ENCODE peak calls at places on chromosomes 7 and 10, in six cellular contexts. R, K, F, A, N and X are unnamed samples.

GRCh38 chr10:26481914-26482550 is 43.9 kb downstream of the APBB1IP start:
- DNase-seq in F (peak; percentile 22), K (no peak), N (no peak), R (no peak), A (peak; percentile 59), X (no peak)

GRCh38 chr10:72638586-72639440 is 12.9 kb upstream of the MICU1 start:
- DNase-seq in A (no peak), K (no peak), N (no peak), F (no peak), R (no peak), X (no peak)

GRCh38 chr7:98398567-98399372 is 2.1 kb downstream of the BAIAP2L1 start:
- DNase-seq in A (no peak), K (no peak), F (no peak), N (no peak), R (no peak), X (no peak)

GRCh38 chr10:94129393-94130130 is 135.8 kb downstream of the PLCE1 start:
- DNase-seq in K (no peak), R (no peak), N (peak; percentile 73), F (no peak), A (no peak), X (no peak)

GRCh38 chr10:133166828-133167692 is 7.0 kb downstream of the KNDC1 start:
- DNase-seq in F (no peak), K (peak; percentile 10), R (no peak), N (no peak), A (no peak), X (no peak)

GRCh38 chr7:84757756-84758155 is 429.1 kb downstream of the SEMA3D start:
- DNase-seq in F (no peak), R (no peak), A (no peak), N (no peak), K (no peak), X (no peak)

GRCh38 chr7:1798191-1798590 is 128.1 kb downstream of the ELFN1 start:
- DNase-seq in N (no peak), K (no peak), R (no peak), F (no peak), A (no peak), X (no peak)

GRCh38 chr7:86932038-86932512 is 127.4 kb downstream of the ELAPOR2 start:
- DNase-seq in F (no peak), N (peak; percentile 77), K (peak; percentile 37), R (no peak), A (no peak), X (peak; percentile 39)

GRCh38 chr10:77846718-77847311 is 79.7 kb downstream of the DLG5 start:
- DNase-seq in R (peak; percentile 16), A (peak; percentile 43), K (peak; percentile 74), N (peak; percentile 60), F (peak; percentile 39), X (peak; percentile 25)

GRCh38 chr7:117210908-117211307 is 112.0 kb downstream of the WNT2 start:
- DNase-seq in A (no peak), K (no peak), R (no peak), F (no peak), N (no peak), X (no peak)

GRCh38 chr7:137642467-137642866 is 204.3 kb downstream of the DGKI start:
- DNase-seq in R (no peak), A (no peak), F (no peak), N (peak; percentile 85), K (no peak), X (no peak)

GRCh38 chr10:69780070-69780469 is 21.6 kb upstream of the COL13A1 start:
- DNase-seq in N (no peak), F (no peak), A (no peak), R (no peak), K (no peak), X (no peak)

GRCh38 chr10:70379581-70380176 is 2.7 kb downstream of the LRRC20 start:
- DNase-seq in R (no peak), K (no peak), A (no peak), N (no peak), F (no peak), X (no peak)

GRCh38 chr7:65477326-65477725 is 103.7 kb downstream of the ZNF92 start:
- DNase-seq in F (no peak), R (peak; percentile 46), A (no peak), K (no peak), N (no peak), X (no peak)

GRCh38 chr10:133123050-133123745 is 35.5 kb downstream of the ADGRA1 start:
- DNase-seq in A (no peak), R (no peak), F (no peak), K (no peak), N (no peak), X (no peak)

GRCh38 chr10:97708167-97708566 is 5.4 kb upstream of the MARVELD1 start:
- DNase-seq in R (no peak), N (no peak), K (no peak), A (no peak), F (no peak), X (no peak)

GRCh38 chr7:54921116-54921515 is 97.7 kb upstream of the EGFR start:
- DNase-seq in R (no peak), F (no peak), K (no peak), A (no peak), N (no peak), X (no peak)

GRCh38 chr7:83947260-83947659 is 247.3 kb downstream of the SEMA3A start:
- DNase-seq in F (no peak), R (peak; percentile 19), N (no peak), K (no peak), A (no peak), X (no peak)

GRCh38 chr7:41886257-41886905 is 183.5 kb upstream of the INHBA start:
- DNase-seq in F (no peak), K (peak; percentile 54), A (no peak), N (peak; percentile 84), R (no peak), X (no peak)

GRCh38 chr10:119299531-119299930 is 92.2 kb downstream of the GRK5 start:
- DNase-seq in K (no peak), A (no peak), F (no peak), R (no peak), N (peak; percentile 16), X (no peak)

GRCh38 chr10:121337356-121337936 is 260.8 kb downstream of the FGFR2 start:
- DNase-seq in F (no peak), N (no peak), R (no peak), K (no peak), A (no peak), X (no peak)

GRCh38 chr10:13402016-13402415 is 53.9 kb upstream of the SEPHS1 start:
- DNase-seq in N (no peak), F (no peak), K (no peak), R (no peak), A (no peak), X (no peak)

GRCh38 chr10:13795653-13796555 is 209.1 kb downstream of the PRPF18 start:
- DNase-seq in K (no peak), R (no peak), N (no peak), A (no peak), F (no peak), X (no peak)

GRCh38 chr7:23544913-23545354 is 13.2 kb upstream of the TRA2A start:
- DNase-seq in N (peak; percentile 24), R (peak; percentile 69), A (no peak), K (no peak), F (no peak), X (no peak)

GRCh38 chr7:41472427-41473125 is 230.3 kb downstream of the INHBA start:
- DNase-seq in R (no peak), A (no peak), N (peak; percentile 11), F (no peak), K (no peak), X (no peak)

GRCh38 chr7:70582921-70583895 is 548.7 kb upstream of the GALNT17 start:
- DNase-seq in N (no peak), A (no peak), K (no peak), F (no peak), R (no peak), X (no peak)

GRCh38 chr10:63603709-63604445 is 82.7 kb downstream of the REEP3 start:
- DNase-seq in K (no peak), A (no peak), F (no peak), R (no peak), N (no peak), X (no peak)

GRCh38 chr7:22601028-22601795 is 101.2 kb upstream of the STEAP1B start:
- DNase-seq in K (no peak), F (no peak), A (no peak), R (no peak), N (no peak), X (no peak)

GRCh38 chr10:101287922-101288638 is 58.8 kb upstream of the LBX1 start:
- DNase-seq in K (no peak), F (no peak), R (peak; percentile 41), A (no peak), N (no peak), X (no peak)

GRCh38 chr7:143145-143751 is 49.1 kb upstream of the FAM20C start:
- DNase-seq in F (no peak), R (no peak), N (no peak), K (no peak), A (no peak), X (no peak)

GRCh38 chr10:133100706-133101463 is 13.2 kb downstream of the ADGRA1 start:
- DNase-seq in F (no peak), A (no peak), N (no peak), R (no peak), K (no peak), X (no peak)

GRCh38 chr7:1532456-1533254 is 2.2 kb downstream of the MAFK start:
- DNase-seq in R (peak; percentile 43), F (peak; percentile 53), A (peak; percentile 49), N (peak; percentile 89), K (peak; percentile 94), X (peak; percentile 86)